ENCODE peak calls at places on chromosome 3, in seven cellular contexts. One of them, this sample, is unnamed.

GRCh38 chr3:144477593-144477992 is 506.0 kb downstream of the DIPK2A start:
- DNase-seq in left ventricle myocardium inferior: no peak
- DNase-seq in pancreas: no peak
- DNase-seq in colonic mucosa: no peak
- DNase-seq in hepatocyte: no peak
- DNase-seq in psoas muscle: no peak
- DNase-seq in breast epithelium: no peak
- DNase-seq in this sample: no peak

GRCh38 chr3:106048946-106049481 is 180.2 kb upstream of the CBLB start:
- DNase-seq in psoas muscle: no peak
- DNase-seq in colonic mucosa: no peak
- DNase-seq in pancreas: no peak
- DNase-seq in hepatocyte: no peak
- DNase-seq in left ventricle myocardium inferior: no peak
- DNase-seq in breast epithelium: no peak
- DNase-seq in this sample: no peak

GRCh38 chr3:109803274-109803673 is 465.9 kb upstream of the DPPA4 start:
- DNase-seq in breast epithelium: no peak
- DNase-seq in pancreas: no peak
- DNase-seq in left ventricle myocardium inferior: no peak
- DNase-seq in colonic mucosa: no peak
- DNase-seq in psoas muscle: no peak
- DNase-seq in hepatocyte: no peak
- DNase-seq in this sample: no peak

GRCh38 chr3:71614869-71615268 is 31.3 kb upstream of the FOXP1 start:
- DNase-seq in hepatocyte: no peak
- DNase-seq in left ventricle myocardium inferior: no peak
- DNase-seq in colonic mucosa: no peak
- DNase-seq in psoas muscle: no peak
- DNase-seq in breast epithelium: no peak
- DNase-seq in pancreas: no peak
- DNase-seq in this sample: no peak

GRCh38 chr3:112643621-112644236 is 2.8 kb upstream of the CCDC80 start:
- DNase-seq in colonic mucosa: no peak
- DNase-seq in pancreas: no peak
- DNase-seq in psoas muscle: no peak
- DNase-seq in breast epithelium: no peak
- DNase-seq in hepatocyte: no peak
- DNase-seq in left ventricle myocardium inferior: no peak
- DNase-seq in this sample: no peak

GRCh38 chr3:120460217-120460616 is 9.4 kb upstream of the FSTL1 start:
- DNase-seq in breast epithelium: no peak
- DNase-seq in psoas muscle: no peak
- DNase-seq in hepatocyte: no peak
- DNase-seq in pancreas: no peak
- DNase-seq in colonic mucosa: no peak
- DNase-seq in left ventricle myocardium inferior: no peak
- DNase-seq in this sample: no peak

GRCh38 chr3:129984124-129984523 is 9.6 kb downstream of the TRH start:
- DNase-seq in breast epithelium: no peak
- DNase-seq in left ventricle myocardium inferior: no peak
- DNase-seq in psoas muscle: no peak
- DNase-seq in colonic mucosa: no peak
- DNase-seq in hepatocyte: no peak
- DNase-seq in pancreas: no peak
- DNase-seq in this sample: no peak

GRCh38 chr3:100335137-100335833 is 728 bp downstream of the NIT2 start:
- DNase-seq in breast epithelium: no peak
- DNase-seq in colonic mucosa: peak; percentile 25
- DNase-seq in hepatocyte: peak; percentile 29
- DNase-seq in pancreas: no peak
- DNase-seq in left ventricle myocardium inferior: no peak
- DNase-seq in psoas muscle: no peak
- DNase-seq in this sample: no peak

GRCh38 chr3:65979152-65979551 is 59.6 kb downstream of the MAGI1 start:
- DNase-seq in left ventricle myocardium inferior: no peak
- DNase-seq in colonic mucosa: no peak
- DNase-seq in pancreas: no peak
- DNase-seq in hepatocyte: no peak
- DNase-seq in breast epithelium: peak; percentile 71
- DNase-seq in psoas muscle: no peak
- DNase-seq in this sample: no peak

GRCh38 chr3:156459434-156459833 is 95.5 kb downstream of the SSR3 start:
- DNase-seq in psoas muscle: no peak
- DNase-seq in breast epithelium: peak; percentile 73
- DNase-seq in hepatocyte: no peak
- DNase-seq in left ventricle myocardium inferior: peak; percentile 44
- DNase-seq in colonic mucosa: no peak
- DNase-seq in pancreas: peak; percentile 43
- DNase-seq in this sample: peak; percentile 87

GRCh38 chr3:197354195-197355059 is 56.0 kb upstream of the DLG1 start:
- DNase-seq in pancreas: no peak
- DNase-seq in left ventricle myocardium inferior: peak; percentile 61
- DNase-seq in breast epithelium: no peak
- DNase-seq in hepatocyte: peak; percentile 68
- DNase-seq in colonic mucosa: peak; percentile 38
- DNase-seq in psoas muscle: peak; percentile 89
- DNase-seq in this sample: peak; percentile 88

GRCh38 chr3:168984872-168985271 is 678.6 kb downstream of the MECOM start:
- DNase-seq in pancreas: no peak
- DNase-seq in hepatocyte: no peak
- DNase-seq in colonic mucosa: no peak
- DNase-seq in psoas muscle: no peak
- DNase-seq in left ventricle myocardium inferior: no peak
- DNase-seq in breast epithelium: no peak
- DNase-seq in this sample: no peak

GRCh38 chr3:191492601-191493000 is 31.6 kb downstream of the PYDC2 start:
- DNase-seq in hepatocyte: no peak
- DNase-seq in psoas muscle: no peak
- DNase-seq in colonic mucosa: no peak
- DNase-seq in pancreas: no peak
- DNase-seq in left ventricle myocardium inferior: no peak
- DNase-seq in breast epithelium: no peak
- DNase-seq in this sample: no peak

GRCh38 chr3:124761250-124761796 is 31.1 kb downstream of the UMPS start:
- DNase-seq in pancreas: peak; percentile 85
- DNase-seq in left ventricle myocardium inferior: peak; percentile 89
- DNase-seq in colonic mucosa: peak; percentile 89
- DNase-seq in hepatocyte: peak; percentile 90
- DNase-seq in psoas muscle: peak; percentile 92
- DNase-seq in breast epithelium: peak; percentile 78
- DNase-seq in this sample: peak; percentile 96

GRCh38 chr3:37386627-37387230 is 212.3 kb upstream of the LRRFIP2 start:
- DNase-seq in pancreas: no peak
- DNase-seq in left ventricle myocardium inferior: no peak
- DNase-seq in psoas muscle: no peak
- DNase-seq in colonic mucosa: no peak
- DNase-seq in breast epithelium: no peak
- DNase-seq in hepatocyte: no peak
- DNase-seq in this sample: peak; percentile 70

GRCh38 chr3:122443090-122443489 is 27.2 kb upstream of the WDR5B start:
- DNase-seq in pancreas: no peak
- DNase-seq in breast epithelium: no peak
- DNase-seq in left ventricle myocardium inferior: no peak
- DNase-seq in psoas muscle: no peak
- DNase-seq in colonic mucosa: no peak
- DNase-seq in hepatocyte: peak; percentile 13
- DNase-seq in this sample: no peak

GRCh38 chr3:39386331-39386730 is 3.2 kb downstream of the SLC25A38 start:
- DNase-seq in colonic mucosa: no peak
- DNase-seq in breast epithelium: no peak
- DNase-seq in left ventricle myocardium inferior: no peak
- DNase-seq in psoas muscle: no peak
- DNase-seq in pancreas: no peak
- DNase-seq in hepatocyte: no peak
- DNase-seq in this sample: no peak

GRCh38 chr3:194139085-194139976 is 3.4 kb downstream of the HES1 start:
- DNase-seq in left ventricle myocardium inferior: peak; percentile 33
- DNase-seq in breast epithelium: no peak
- DNase-seq in psoas muscle: peak; percentile 54
- DNase-seq in pancreas: peak; percentile 46
- DNase-seq in hepatocyte: peak; percentile 82
- DNase-seq in colonic mucosa: no peak
- DNase-seq in this sample: peak; percentile 83

GRCh38 chr3:139738697-139739096 is 60.9 kb upstream of the NMNAT3 start:
- DNase-seq in breast epithelium: no peak
- DNase-seq in hepatocyte: no peak
- DNase-seq in psoas muscle: no peak
- DNase-seq in left ventricle myocardium inferior: no peak
- DNase-seq in pancreas: no peak
- DNase-seq in colonic mucosa: no peak
- DNase-seq in this sample: no peak

GRCh38 chr3:64178419-64178818 is 46.8 kb downstream of the PRICKLE2 start:
- DNase-seq in hepatocyte: no peak
- DNase-seq in psoas muscle: no peak
- DNase-seq in breast epithelium: no peak
- DNase-seq in colonic mucosa: no peak
- DNase-seq in pancreas: no peak
- DNase-seq in left ventricle myocardium inferior: no peak
- DNase-seq in this sample: no peak

GRCh38 chr3:77931272-77932009 is 891.5 kb downstream of the ROBO2 start:
- DNase-seq in colonic mucosa: no peak
- DNase-seq in pancreas: no peak
- DNase-seq in breast epithelium: no peak
- DNase-seq in hepatocyte: no peak
- DNase-seq in left ventricle myocardium inferior: no peak
- DNase-seq in psoas muscle: no peak
- DNase-seq in this sample: peak; percentile 60

GRCh38 chr3:13642597-13642996 is 93.7 kb downstream of the FBLN2 start:
- DNase-seq in psoas muscle: no peak
- DNase-seq in left ventricle myocardium inferior: no peak
- DNase-seq in breast epithelium: no peak
- DNase-seq in colonic mucosa: no peak
- DNase-seq in pancreas: no peak
- DNase-seq in hepatocyte: no peak
- DNase-seq in this sample: no peak

DNA sequence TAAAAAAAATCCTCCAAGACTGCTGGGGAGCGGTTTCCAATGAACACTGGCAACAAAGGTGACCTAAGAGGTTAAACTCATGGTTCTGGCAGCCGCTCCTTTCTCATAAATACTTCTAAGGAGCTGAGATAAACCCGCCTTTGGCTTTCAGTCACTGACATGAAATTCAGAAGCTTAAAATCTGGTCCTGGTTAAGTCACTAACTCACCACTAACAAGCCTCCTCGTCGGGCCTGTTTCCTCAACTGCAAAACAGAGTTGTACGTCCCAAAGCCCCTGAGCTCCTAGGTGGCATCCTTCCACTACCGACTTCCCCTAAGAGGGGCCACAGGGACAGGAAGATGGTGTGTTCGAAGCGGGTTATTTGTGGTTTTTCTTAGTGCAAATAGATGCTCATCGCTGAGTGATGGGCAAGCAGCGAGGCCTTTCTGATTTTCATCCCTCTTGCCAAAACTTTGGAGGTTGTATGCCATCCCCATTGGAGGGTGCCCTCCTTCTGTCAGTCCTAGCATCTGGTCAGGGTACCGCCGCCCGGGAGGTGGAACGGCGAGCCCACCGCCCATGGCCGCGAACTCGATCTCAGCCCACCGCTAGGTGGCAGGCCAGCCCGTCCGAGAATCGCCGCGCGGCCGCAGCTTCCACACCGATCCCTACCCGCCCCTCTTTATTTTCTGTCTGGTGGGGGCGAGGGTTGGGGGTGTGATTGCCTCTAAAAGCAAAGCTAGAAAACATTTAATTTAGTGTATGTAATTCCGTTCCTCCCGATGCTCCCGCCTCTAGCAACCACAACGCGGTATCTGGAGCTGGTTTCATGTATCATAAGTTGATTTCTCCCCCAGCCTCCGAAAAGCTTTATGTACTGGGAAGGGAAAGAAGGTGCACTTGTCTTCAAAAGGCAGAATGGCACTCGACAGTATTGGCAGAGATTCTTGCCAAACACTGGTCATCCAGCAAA is 4.5 kb downstream of the BCL6 start:
- DNase-seq in pancreas: peak; percentile 67
- DNase-seq in psoas muscle: peak; percentile 90
- DNase-seq in breast epithelium: peak; percentile 65
- DNase-seq in colonic mucosa: peak; percentile 80
- DNase-seq in hepatocyte: peak; percentile 84
- DNase-seq in left ventricle myocardium inferior: peak; percentile 79
- DNase-seq in this sample: peak; percentile 90
- H3K27ac ChIP-seq in pancreas: peak overlapping the region; percentile 65
- H3K27ac ChIP-seq in psoas muscle: peak overlapping the region; percentile 100
- H3K27ac ChIP-seq in breast epithelium: peak overlapping the region; percentile 99
- H3K27ac ChIP-seq in colonic mucosa: peak overlapping the region; percentile 97
- H3K27ac ChIP-seq in hepatocyte: peak overlapping the region; percentile 93
- H3K27ac ChIP-seq in left ventricle myocardium inferior: peak overlapping the region; percentile 99
- H3K27ac ChIP-seq in this sample: peak overlapping the region; percentile 98

DNA sequence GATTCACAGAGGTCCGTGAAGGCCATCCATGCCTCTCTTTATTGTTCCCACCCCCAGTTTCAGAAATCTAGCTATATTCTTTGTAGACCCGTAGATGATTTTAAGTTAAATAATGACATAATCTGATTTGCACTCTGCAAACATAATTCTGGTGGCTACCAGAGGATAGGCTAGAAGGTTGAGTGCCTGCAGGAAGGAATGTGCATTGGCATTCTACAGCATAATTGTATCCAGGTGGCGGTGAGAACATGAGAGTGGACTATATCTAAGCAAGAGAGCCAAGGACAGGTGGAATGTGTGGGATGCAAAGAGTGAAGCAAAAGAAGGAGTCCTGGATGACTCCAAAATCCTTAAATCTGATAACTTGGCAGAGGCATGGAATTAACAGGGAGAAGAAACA is 298.5 kb upstream of the MME start:
- DNase-seq in pancreas: no peak
- DNase-seq in breast epithelium: no peak
- DNase-seq in left ventricle myocardium inferior: no peak
- DNase-seq in hepatocyte: no peak
- DNase-seq in psoas muscle: no peak
- DNase-seq in colonic mucosa: no peak
- DNase-seq in this sample: no peak
- TF ChIP-seq CTCF in pancreas: no peak
- TF ChIP-seq CTCF in breast epithelium: no peak
- TF ChIP-seq CTCF in left ventricle myocardium inferior: no peak
- TF ChIP-seq CTCF in hepatocyte: no peak
- TF ChIP-seq CTCF in psoas muscle: no peak
- TF ChIP-seq CTCF in colonic mucosa: no peak
- TF ChIP-seq CTCF in this sample: no peak

GRCh38 chr3:31562525-31562924 is 29.8 kb downstream of the STT3B start:
- DNase-seq in pancreas: no peak
- DNase-seq in colonic mucosa: peak; percentile 24
- DNase-seq in psoas muscle: peak; percentile 33
- DNase-seq in breast epithelium: no peak
- DNase-seq in left ventricle myocardium inferior: peak; percentile 12
- DNase-seq in hepatocyte: no peak
- DNase-seq in this sample: no peak
- H3K4me3 ChIP-seq in pancreas: no peak overlapping the region
- H3K4me3 ChIP-seq in colonic mucosa: no peak overlapping the region
- H3K4me3 ChIP-seq in psoas muscle: no peak overlapping the region
- H3K4me3 ChIP-seq in breast epithelium: no peak overlapping the region
- H3K4me3 ChIP-seq in left ventricle myocardium inferior: no peak overlapping the region
- H3K4me3 ChIP-seq in hepatocyte: no peak overlapping the region
- H3K4me3 ChIP-seq in this sample: no peak overlapping the region

DNA sequence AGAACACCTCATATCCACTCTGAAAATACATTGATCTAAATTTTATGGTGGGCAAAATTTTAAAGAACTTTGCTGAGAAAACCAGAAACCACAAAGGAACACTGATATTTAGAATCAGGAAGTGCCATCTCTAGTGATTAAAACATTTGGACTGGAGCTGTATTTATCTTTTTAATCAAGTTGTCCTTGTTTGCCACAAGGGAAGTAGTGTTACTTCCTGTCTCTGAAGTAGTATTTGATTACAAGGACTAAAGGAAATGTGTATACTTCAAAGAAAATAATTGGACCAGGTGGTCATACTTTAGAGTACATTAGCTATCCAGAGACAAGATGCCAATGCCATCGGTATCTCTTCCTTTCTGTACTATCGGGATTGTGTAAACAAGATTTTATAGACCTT is 132.1 kb downstream of the B3GALNT1 start:
- DNase-seq in psoas muscle: no peak
- DNase-seq in hepatocyte: no peak
- DNase-seq in pancreas: no peak
- DNase-seq in breast epithelium: no peak
- DNase-seq in left ventricle myocardium inferior: no peak
- DNase-seq in colonic mucosa: no peak
- DNase-seq in this sample: no peak
- H3K27ac ChIP-seq in psoas muscle: no peak overlapping the region
- H3K27ac ChIP-seq in hepatocyte: no peak overlapping the region
- H3K27ac ChIP-seq in pancreas: no peak overlapping the region
- H3K27ac ChIP-seq in breast epithelium: no peak overlapping the region
- H3K27ac ChIP-seq in left ventricle myocardium inferior: no peak overlapping the region
- H3K27ac ChIP-seq in colonic mucosa: no peak overlapping the region
- H3K27ac ChIP-seq in this sample: no peak overlapping the region